ENCODE peak calls at places on chromosomes 7 and 10, in ten cellular contexts. One of them, this sample, is unnamed.

GRCh38 chr7:26658080-26658697 is 206.2 kb downstream of the SKAP2 start:
- DNase-seq in activated T-cell treated with anti-CD3 and anti-CD28 coated beads, Interleukin-2, amount 50 U/mL, for 4 hours: no peak
- DNase-seq in EL: no peak
- DNase-seq in IMR-90: no peak
- DNase-seq in fibroblast of the aortic adventitia: no peak
- DNase-seq in pancreas: no peak
- DNase-seq in neural progenitor cell: peak
- DNase-seq in body of pancreas: no peak
- DNase-seq in A549: no peak
- DNase-seq in AG08395: no peak
- DNase-seq in this sample: no peak

GRCh38 chr10:22568928-22569327 is 145.4 kb downstream of the PIP4K2A start:
- DNase-seq in IMR-90: no peak
- DNase-seq in fibroblast of the aortic adventitia: no peak
- DNase-seq in AG08395: no peak
- DNase-seq in pancreas: no peak
- DNase-seq in neural progenitor cell: no peak
- DNase-seq in A549: no peak
- DNase-seq in EL: no peak
- DNase-seq in body of pancreas: no peak
- DNase-seq in activated T-cell treated with anti-CD3 and anti-CD28 coated beads, Interleukin-2, amount 50 U/mL, for 4 hours: no peak
- DNase-seq in this sample: no peak

GRCh38 chr10:112738586-112739218 is 211.3 kb upstream of the TCF7L2 start:
- DNase-seq in activated T-cell treated with anti-CD3 and anti-CD28 coated beads, Interleukin-2, amount 50 U/mL, for 4 hours: no peak
- DNase-seq in A549: no peak
- DNase-seq in fibroblast of the aortic adventitia: no peak
- DNase-seq in neural progenitor cell: peak
- DNase-seq in IMR-90: peak
- DNase-seq in AG08395: no peak
- DNase-seq in pancreas: no peak
- DNase-seq in EL: no peak
- DNase-seq in body of pancreas: peak
- DNase-seq in this sample: no peak

GRCh38 chr7:83130191-83130590 is 32.5 kb downstream of the PCLO start:
- DNase-seq in EL: no peak
- DNase-seq in A549: no peak
- DNase-seq in pancreas: no peak
- DNase-seq in AG08395: no peak
- DNase-seq in activated T-cell treated with anti-CD3 and anti-CD28 coated beads, Interleukin-2, amount 50 U/mL, for 4 hours: no peak
- DNase-seq in fibroblast of the aortic adventitia: no peak
- DNase-seq in IMR-90: no peak
- DNase-seq in neural progenitor cell: no peak
- DNase-seq in body of pancreas: no peak
- DNase-seq in this sample: no peak

GRCh38 chr7:36512607-36513006 is 122.9 kb downstream of the ANLN start:
- DNase-seq in pancreas: no peak
- DNase-seq in EL: no peak
- DNase-seq in activated T-cell treated with anti-CD3 and anti-CD28 coated beads, Interleukin-2, amount 50 U/mL, for 4 hours: no peak
- DNase-seq in A549: no peak
- DNase-seq in body of pancreas: no peak
- DNase-seq in IMR-90: no peak
- DNase-seq in fibroblast of the aortic adventitia: no peak
- DNase-seq in AG08395: no peak
- DNase-seq in neural progenitor cell: no peak
- DNase-seq in this sample: no peak

GRCh38 chr7:39433550-39433949 is 132.7 kb upstream of the YAE1 start:
- DNase-seq in AG08395: no peak
- DNase-seq in pancreas: no peak
- DNase-seq in activated T-cell treated with anti-CD3 and anti-CD28 coated beads, Interleukin-2, amount 50 U/mL, for 4 hours: no peak
- DNase-seq in fibroblast of the aortic adventitia: no peak
- DNase-seq in EL: no peak
- DNase-seq in body of pancreas: no peak
- DNase-seq in IMR-90: no peak
- DNase-seq in neural progenitor cell: no peak
- DNase-seq in A549: no peak
- DNase-seq in this sample: no peak

GRCh38 chr10:122192142-122192541 is 79.0 kb upstream of the BTBD16 start:
- DNase-seq in activated T-cell treated with anti-CD3 and anti-CD28 coated beads, Interleukin-2, amount 50 U/mL, for 4 hours: no peak
- DNase-seq in fibroblast of the aortic adventitia: no peak
- DNase-seq in body of pancreas: no peak
- DNase-seq in AG08395: no peak
- DNase-seq in EL: no peak
- DNase-seq in neural progenitor cell: peak
- DNase-seq in IMR-90: no peak
- DNase-seq in A549: no peak
- DNase-seq in pancreas: no peak
- DNase-seq in this sample: no peak

GRCh38 chr7:40341836-40342235 is 207.0 kb downstream of the SUGCT start:
- DNase-seq in pancreas: no peak
- DNase-seq in body of pancreas: no peak
- DNase-seq in AG08395: no peak
- DNase-seq in neural progenitor cell: no peak
- DNase-seq in EL: no peak
- DNase-seq in fibroblast of the aortic adventitia: no peak
- DNase-seq in IMR-90: no peak
- DNase-seq in A549: no peak
- DNase-seq in activated T-cell treated with anti-CD3 and anti-CD28 coated beads, Interleukin-2, amount 50 U/mL, for 4 hours: no peak
- DNase-seq in this sample: no peak

GRCh38 chr7:47295606-47296005 is 286.3 kb downstream of the TNS3 start:
- DNase-seq in A549: no peak
- DNase-seq in neural progenitor cell: no peak
- DNase-seq in AG08395: no peak
- DNase-seq in EL: no peak
- DNase-seq in activated T-cell treated with anti-CD3 and anti-CD28 coated beads, Interleukin-2, amount 50 U/mL, for 4 hours: no peak
- DNase-seq in pancreas: no peak
- DNase-seq in IMR-90: no peak
- DNase-seq in body of pancreas: no peak
- DNase-seq in fibroblast of the aortic adventitia: no peak
- DNase-seq in this sample: no peak

GRCh38 chr10:6230335-6230734 is 27.6 kb downstream of the PFKFB3 start:
- DNase-seq in body of pancreas: no peak
- DNase-seq in pancreas: no peak
- DNase-seq in EL: no peak
- DNase-seq in A549: no peak
- DNase-seq in neural progenitor cell: no peak
- DNase-seq in IMR-90: no peak
- DNase-seq in activated T-cell treated with anti-CD3 and anti-CD28 coated beads, Interleukin-2, amount 50 U/mL, for 4 hours: no peak
- DNase-seq in fibroblast of the aortic adventitia: no peak
- DNase-seq in AG08395: no peak
- DNase-seq in this sample: no peak

GRCh38 chr10:123939591-123939990 is 48.0 kb upstream of the CPXM2 start:
- DNase-seq in EL: no peak
- DNase-seq in body of pancreas: no peak
- DNase-seq in IMR-90: no peak
- DNase-seq in A549: no peak
- DNase-seq in AG08395: no peak
- DNase-seq in neural progenitor cell: no peak
- DNase-seq in pancreas: no peak
- DNase-seq in fibroblast of the aortic adventitia: no peak
- DNase-seq in activated T-cell treated with anti-CD3 and anti-CD28 coated beads, Interleukin-2, amount 50 U/mL, for 4 hours: no peak
- DNase-seq in this sample: no peak

GRCh38 chr10:9253121-9253520 is 1198.6 kb downstream of the GATA3 start:
- DNase-seq in pancreas: no peak
- DNase-seq in fibroblast of the aortic adventitia: peak
- DNase-seq in IMR-90: peak
- DNase-seq in neural progenitor cell: no peak
- DNase-seq in body of pancreas: no peak
- DNase-seq in A549: no peak
- DNase-seq in activated T-cell treated with anti-CD3 and anti-CD28 coated beads, Interleukin-2, amount 50 U/mL, for 4 hours: no peak
- DNase-seq in EL: peak
- DNase-seq in AG08395: no peak
- DNase-seq in this sample: no peak

GRCh38 chr10:63137306-63137705 is 4.2 kb downstream of the NRBF2 start:
- DNase-seq in activated T-cell treated with anti-CD3 and anti-CD28 coated beads, Interleukin-2, amount 50 U/mL, for 4 hours: no peak
- DNase-seq in body of pancreas: no peak
- DNase-seq in fibroblast of the aortic adventitia: no peak
- DNase-seq in neural progenitor cell: no peak
- DNase-seq in pancreas: no peak
- DNase-seq in EL: peak
- DNase-seq in A549: no peak
- DNase-seq in AG08395: no peak
- DNase-seq in IMR-90: peak
- DNase-seq in this sample: no peak

GRCh38 chr10:83562381-83562780 is 576.9 kb upstream of the GHITM start:
- DNase-seq in A549: no peak
- DNase-seq in AG08395: no peak
- DNase-seq in neural progenitor cell: no peak
- DNase-seq in pancreas: no peak
- DNase-seq in fibroblast of the aortic adventitia: no peak
- DNase-seq in body of pancreas: no peak
- DNase-seq in EL: no peak
- DNase-seq in activated T-cell treated with anti-CD3 and anti-CD28 coated beads, Interleukin-2, amount 50 U/mL, for 4 hours: no peak
- DNase-seq in IMR-90: no peak
- DNase-seq in this sample: no peak

GRCh38 chr7:156725982-156726381 is 85.4 kb downstream of the RNF32 start:
- DNase-seq in IMR-90: no peak
- DNase-seq in activated T-cell treated with anti-CD3 and anti-CD28 coated beads, Interleukin-2, amount 50 U/mL, for 4 hours: no peak
- DNase-seq in body of pancreas: no peak
- DNase-seq in EL: no peak
- DNase-seq in A549: no peak
- DNase-seq in neural progenitor cell: no peak
- DNase-seq in AG08395: no peak
- DNase-seq in fibroblast of the aortic adventitia: peak
- DNase-seq in pancreas: no peak
- DNase-seq in this sample: no peak

GRCh38 chr7:4049202-4049601 is 632.9 kb upstream of the FOXK1 start:
- DNase-seq in body of pancreas: no peak
- DNase-seq in EL: no peak
- DNase-seq in fibroblast of the aortic adventitia: no peak
- DNase-seq in activated T-cell treated with anti-CD3 and anti-CD28 coated beads, Interleukin-2, amount 50 U/mL, for 4 hours: no peak
- DNase-seq in IMR-90: no peak
- DNase-seq in neural progenitor cell: no peak
- DNase-seq in pancreas: no peak
- DNase-seq in AG08395: no peak
- DNase-seq in A549: no peak
- DNase-seq in this sample: no peak

GRCh38 chr10:49408437-49409306 is 12.8 kb upstream of the DRGX start:
- DNase-seq in neural progenitor cell: no peak
- DNase-seq in IMR-90: no peak
- DNase-seq in EL: no peak
- DNase-seq in AG08395: no peak
- DNase-seq in pancreas: no peak
- DNase-seq in body of pancreas: peak
- DNase-seq in A549: no peak
- DNase-seq in activated T-cell treated with anti-CD3 and anti-CD28 coated beads, Interleukin-2, amount 50 U/mL, for 4 hours: no peak
- DNase-seq in fibroblast of the aortic adventitia: peak
- DNase-seq in this sample: no peak

GRCh38 chr10:70931168-70931805 is 42.9 kb upstream of the PCBD1 start:
- DNase-seq in EL: peak
- DNase-seq in pancreas: no peak
- DNase-seq in IMR-90: peak
- DNase-seq in AG08395: peak
- DNase-seq in fibroblast of the aortic adventitia: no peak
- DNase-seq in body of pancreas: no peak
- DNase-seq in A549: no peak
- DNase-seq in activated T-cell treated with anti-CD3 and anti-CD28 coated beads, Interleukin-2, amount 50 U/mL, for 4 hours: no peak
- DNase-seq in neural progenitor cell: no peak
- DNase-seq in this sample: no peak

GRCh38 chr10:50336140-50336539 is 84.8 kb upstream of the ASAH2 start:
- DNase-seq in neural progenitor cell: no peak
- DNase-seq in IMR-90: no peak
- DNase-seq in fibroblast of the aortic adventitia: no peak
- DNase-seq in activated T-cell treated with anti-CD3 and anti-CD28 coated beads, Interleukin-2, amount 50 U/mL, for 4 hours: no peak
- DNase-seq in pancreas: no peak
- DNase-seq in body of pancreas: no peak
- DNase-seq in EL: no peak
- DNase-seq in AG08395: no peak
- DNase-seq in A549: no peak
- DNase-seq in this sample: no peak

GRCh38 chr10:124704428-124704805 is 39.8 kb downstream of the FAM53B start:
- DNase-seq in EL: no peak
- DNase-seq in IMR-90: no peak
- DNase-seq in fibroblast of the aortic adventitia: no peak
- DNase-seq in neural progenitor cell: no peak
- DNase-seq in AG08395: no peak
- DNase-seq in activated T-cell treated with anti-CD3 and anti-CD28 coated beads, Interleukin-2, amount 50 U/mL, for 4 hours: no peak
- DNase-seq in A549: no peak
- DNase-seq in pancreas: no peak
- DNase-seq in body of pancreas: no peak
- DNase-seq in this sample: no peak

GRCh38 chr10:103835121-103836045 is 20.0 kb downstream of the SH3PXD2A start:
- DNase-seq in neural progenitor cell: no peak
- DNase-seq in EL: no peak
- DNase-seq in activated T-cell treated with anti-CD3 and anti-CD28 coated beads, Interleukin-2, amount 50 U/mL, for 4 hours: no peak
- DNase-seq in fibroblast of the aortic adventitia: peak
- DNase-seq in pancreas: peak
- DNase-seq in A549: no peak
- DNase-seq in body of pancreas: peak
- DNase-seq in AG08395: peak
- DNase-seq in IMR-90: peak
- DNase-seq in this sample: no peak

GRCh38 chr10:27223964-27224363 is 16.6 kb downstream of the ACBD5 start:
- DNase-seq in activated T-cell treated with anti-CD3 and anti-CD28 coated beads, Interleukin-2, amount 50 U/mL, for 4 hours: peak
- DNase-seq in A549: no peak
- DNase-seq in AG08395: peak
- DNase-seq in pancreas: peak
- DNase-seq in neural progenitor cell: peak
- DNase-seq in body of pancreas: peak
- DNase-seq in fibroblast of the aortic adventitia: peak
- DNase-seq in EL: peak
- DNase-seq in IMR-90: peak
- DNase-seq in this sample: peak

GRCh38 chr7:32158751-32159360 is 88.6 kb upstream of the PDE1C start:
- DNase-seq in A549: no peak
- DNase-seq in IMR-90: peak
- DNase-seq in activated T-cell treated with anti-CD3 and anti-CD28 coated beads, Interleukin-2, amount 50 U/mL, for 4 hours: no peak
- DNase-seq in AG08395: no peak
- DNase-seq in fibroblast of the aortic adventitia: peak
- DNase-seq in pancreas: no peak
- DNase-seq in neural progenitor cell: no peak
- DNase-seq in EL: peak
- DNase-seq in body of pancreas: no peak
- DNase-seq in this sample: no peak

GRCh38 chr10:62381385-62382102 is 7.4 kb downstream of the ZNF365 start:
- DNase-seq in A549: no peak
- DNase-seq in body of pancreas: no peak
- DNase-seq in AG08395: no peak
- DNase-seq in IMR-90: no peak
- DNase-seq in EL: no peak
- DNase-seq in pancreas: no peak
- DNase-seq in fibroblast of the aortic adventitia: no peak
- DNase-seq in activated T-cell treated with anti-CD3 and anti-CD28 coated beads, Interleukin-2, amount 50 U/mL, for 4 hours: no peak
- DNase-seq in neural progenitor cell: no peak
- DNase-seq in this sample: no peak

GRCh38 chr10:96770987-96771386 is 50.7 kb upstream of the PIK3AP1 start:
- DNase-seq in A549: no peak
- DNase-seq in EL: no peak
- DNase-seq in pancreas: no peak
- DNase-seq in activated T-cell treated with anti-CD3 and anti-CD28 coated beads, Interleukin-2, amount 50 U/mL, for 4 hours: no peak
- DNase-seq in AG08395: no peak
- DNase-seq in body of pancreas: no peak
- DNase-seq in IMR-90: no peak
- DNase-seq in neural progenitor cell: no peak
- DNase-seq in fibroblast of the aortic adventitia: no peak
- DNase-seq in this sample: no peak

GRCh38 chr10:128596906-128597305 is 470.7 kb upstream of the MKI67 start:
- DNase-seq in body of pancreas: no peak
- DNase-seq in fibroblast of the aortic adventitia: no peak
- DNase-seq in pancreas: no peak
- DNase-seq in neural progenitor cell: no peak
- DNase-seq in AG08395: no peak
- DNase-seq in activated T-cell treated with anti-CD3 and anti-CD28 coated beads, Interleukin-2, amount 50 U/mL, for 4 hours: no peak
- DNase-seq in EL: no peak
- DNase-seq in IMR-90: no peak
- DNase-seq in A549: no peak
- DNase-seq in this sample: no peak

GRCh38 chr10:102850025-102850518 is 4.0 kb upstream of the BORCS7 start:
- DNase-seq in neural progenitor cell: no peak
- DNase-seq in body of pancreas: no peak
- DNase-seq in A549: no peak
- DNase-seq in IMR-90: no peak
- DNase-seq in activated T-cell treated with anti-CD3 and anti-CD28 coated beads, Interleukin-2, amount 50 U/mL, for 4 hours: no peak
- DNase-seq in fibroblast of the aortic adventitia: no peak
- DNase-seq in AG08395: no peak
- DNase-seq in EL: no peak
- DNase-seq in pancreas: no peak
- DNase-seq in this sample: peak

GRCh38 chr7:75850222-75850621 is 28.6 kb upstream of the RHBDD2 start:
- DNase-seq in pancreas: no peak
- DNase-seq in A549: no peak
- DNase-seq in neural progenitor cell: no peak
- DNase-seq in fibroblast of the aortic adventitia: no peak
- DNase-seq in AG08395: no peak
- DNase-seq in activated T-cell treated with anti-CD3 and anti-CD28 coated beads, Interleukin-2, amount 50 U/mL, for 4 hours: no peak
- DNase-seq in body of pancreas: no peak
- DNase-seq in EL: no peak
- DNase-seq in IMR-90: no peak
- DNase-seq in this sample: no peak